ENCODE peak calls at places on chromosomes 16 and 17, in nine cellular contexts. One of them, this sample, is unnamed.

GRCh38 chr16:15811778-15812750 is 44.8 kb downstream of the MYH11 start:
- DNase-seq in H1: no peak
- DNase-seq in A549: peak
- DNase-seq in NB4: peak
- DNase-seq in fibroblast of the aortic adventitia: peak
- DNase-seq in tibial artery: peak
- DNase-seq in astrocyte of the cerebellum: no peak
- DNase-seq in K562: no peak
- DNase-seq in AG04450: peak
- DNase-seq in this sample: no peak

GRCh38 chr16:80615751-80616150 is 75.0 kb downstream of the DYNLRB2 start:
- DNase-seq in NB4: no peak
- DNase-seq in A549: no peak
- DNase-seq in fibroblast of the aortic adventitia: no peak
- DNase-seq in astrocyte of the cerebellum: no peak
- DNase-seq in K562: no peak
- DNase-seq in tibial artery: peak
- DNase-seq in AG04450: no peak
- DNase-seq in H1: peak
- DNase-seq in this sample: no peak

GRCh38 chr17:35612924-35613521 is 25.9 kb downstream of the AP2B1 start:
- DNase-seq in tibial artery: no peak
- DNase-seq in astrocyte of the cerebellum: peak
- DNase-seq in A549: peak
- DNase-seq in NB4: peak
- DNase-seq in H1: peak
- DNase-seq in K562: peak
- DNase-seq in AG04450: no peak
- DNase-seq in fibroblast of the aortic adventitia: peak
- DNase-seq in this sample: peak

GRCh38 chr17:76781056-76781982 is 43.4 kb downstream of the MFSD11 start:
- DNase-seq in astrocyte of the cerebellum: no peak
- DNase-seq in K562: no peak
- DNase-seq in tibial artery: no peak
- DNase-seq in NB4: peak
- DNase-seq in H1: no peak
- DNase-seq in A549: no peak
- DNase-seq in AG04450: no peak
- DNase-seq in fibroblast of the aortic adventitia: no peak
- DNase-seq in this sample: peak

GRCh38 chr16:11992008-11992584 is 15.6 kb downstream of the SNX29 start:
- DNase-seq in A549: no peak
- DNase-seq in fibroblast of the aortic adventitia: no peak
- DNase-seq in astrocyte of the cerebellum: no peak
- DNase-seq in tibial artery: no peak
- DNase-seq in NB4: peak
- DNase-seq in K562: no peak
- DNase-seq in H1: no peak
- DNase-seq in AG04450: no peak
- DNase-seq in this sample: no peak

GRCh38 chr17:34382586-34383224 is 19.7 kb upstream of the CCL1 start:
- DNase-seq in fibroblast of the aortic adventitia: peak
- DNase-seq in astrocyte of the cerebellum: no peak
- DNase-seq in A549: no peak
- DNase-seq in tibial artery: no peak
- DNase-seq in K562: no peak
- DNase-seq in H1: no peak
- DNase-seq in NB4: peak
- DNase-seq in AG04450: no peak
- DNase-seq in this sample: peak

GRCh38 chr17:50048146-50048720 is 7.7 kb upstream of the ITGA3 start:
- DNase-seq in tibial artery: peak
- DNase-seq in astrocyte of the cerebellum: no peak
- DNase-seq in K562: no peak
- DNase-seq in fibroblast of the aortic adventitia: no peak
- DNase-seq in NB4: no peak
- DNase-seq in A549: no peak
- DNase-seq in AG04450: no peak
- DNase-seq in H1: no peak
- DNase-seq in this sample: no peak

GRCh38 chr17:7703584-7704574 is 1.1 kb upstream of the EFNB3 start:
- DNase-seq in AG04450: no peak
- DNase-seq in A549: peak
- DNase-seq in fibroblast of the aortic adventitia: peak
- DNase-seq in NB4: no peak
- DNase-seq in astrocyte of the cerebellum: no peak
- DNase-seq in H1: peak
- DNase-seq in K562: peak
- DNase-seq in tibial artery: no peak
- DNase-seq in this sample: peak

GRCh38 chr17:81354252-81354943 is 40.9 kb upstream of the BAHCC1 start:
- DNase-seq in A549: no peak
- DNase-seq in NB4: peak
- DNase-seq in H1: no peak
- DNase-seq in tibial artery: no peak
- DNase-seq in astrocyte of the cerebellum: no peak
- DNase-seq in AG04450: no peak
- DNase-seq in K562: no peak
- DNase-seq in fibroblast of the aortic adventitia: no peak
- DNase-seq in this sample: no peak

GRCh38 chr16:30700491-30700890 is 1.5 kb downstream of the SRCAP start:
- DNase-seq in tibial artery: no peak
- DNase-seq in K562: peak
- DNase-seq in fibroblast of the aortic adventitia: peak
- DNase-seq in A549: no peak
- DNase-seq in H1: no peak
- DNase-seq in astrocyte of the cerebellum: no peak
- DNase-seq in AG04450: no peak
- DNase-seq in NB4: no peak
- DNase-seq in this sample: no peak

GRCh38 chr16:57606847-57607501 is 21.5 kb upstream of the ADGRG1 start:
- DNase-seq in A549: no peak
- DNase-seq in tibial artery: peak
- DNase-seq in K562: no peak
- DNase-seq in NB4: no peak
- DNase-seq in H1: no peak
- DNase-seq in AG04450: no peak
- DNase-seq in fibroblast of the aortic adventitia: no peak
- DNase-seq in astrocyte of the cerebellum: no peak
- DNase-seq in this sample: no peak

GRCh38 chr17:14301761-14302401 is 1.0 kb downstream of the HS3ST3B1 start:
- DNase-seq in astrocyte of the cerebellum: no peak
- DNase-seq in H1: peak
- DNase-seq in AG04450: no peak
- DNase-seq in NB4: peak
- DNase-seq in K562: no peak
- DNase-seq in A549: peak
- DNase-seq in fibroblast of the aortic adventitia: peak
- DNase-seq in tibial artery: no peak
- DNase-seq in this sample: peak

GRCh38 chr17:14303343-14304221 is 2.7 kb downstream of the HS3ST3B1 start:
- DNase-seq in K562: no peak
- DNase-seq in H1: peak
- DNase-seq in astrocyte of the cerebellum: no peak
- DNase-seq in A549: no peak
- DNase-seq in tibial artery: no peak
- DNase-seq in fibroblast of the aortic adventitia: peak
- DNase-seq in NB4: no peak
- DNase-seq in AG04450: no peak
- DNase-seq in this sample: no peak

GRCh38 chr17:14304222-14304844 is 3.5 kb downstream of the HS3ST3B1 start:
- DNase-seq in NB4: no peak
- DNase-seq in tibial artery: no peak
- DNase-seq in H1: peak
- DNase-seq in fibroblast of the aortic adventitia: peak
- DNase-seq in AG04450: no peak
- DNase-seq in astrocyte of the cerebellum: no peak
- DNase-seq in K562: no peak
- DNase-seq in A549: no peak
- DNase-seq in this sample: no peak

GRCh38 chr17:14301279-14301760 is 439 bp downstream of the HS3ST3B1 start:
- DNase-seq in astrocyte of the cerebellum: no peak
- DNase-seq in tibial artery: no peak
- DNase-seq in K562: peak
- DNase-seq in NB4: no peak
- DNase-seq in H1: no peak
- DNase-seq in AG04450: no peak
- DNase-seq in fibroblast of the aortic adventitia: no peak
- DNase-seq in A549: no peak
- DNase-seq in this sample: no peak

GRCh38 chr17:14302421-14303099 is 1.7 kb downstream of the HS3ST3B1 start:
- DNase-seq in fibroblast of the aortic adventitia: peak
- DNase-seq in NB4: peak
- DNase-seq in K562: peak
- DNase-seq in astrocyte of the cerebellum: peak
- DNase-seq in A549: peak
- DNase-seq in AG04450: peak
- DNase-seq in tibial artery: peak
- DNase-seq in H1: peak
- DNase-seq in this sample: peak
- TF ChIP-seq CTCF in fibroblast of the aortic adventitia: peak
- TF ChIP-seq CTCF in NB4: peak
- TF ChIP-seq CTCF in K562: peak
- TF ChIP-seq CTCF in astrocyte of the cerebellum: peak
- TF ChIP-seq CTCF in A549: peak
- TF ChIP-seq CTCF in AG04450: peak
- TF ChIP-seq CTCF in tibial artery: peak
- TF ChIP-seq CTCF in H1: peak
- TF ChIP-seq CTCF in this sample: peak

GRCh38 chr17:32446949-32447348 is 2.6 kb downstream of the PSMD11 start:
- DNase-seq in AG04450: no peak
- DNase-seq in NB4: no peak
- DNase-seq in astrocyte of the cerebellum: no peak
- DNase-seq in H1: no peak
- DNase-seq in K562: no peak
- DNase-seq in tibial artery: no peak
- DNase-seq in A549: no peak
- DNase-seq in fibroblast of the aortic adventitia: no peak
- DNase-seq in this sample: no peak
- H3K4me3 ChIP-seq in AG04450: no peak
- H3K4me3 ChIP-seq in NB4: peak
- H3K4me3 ChIP-seq in astrocyte of the cerebellum: no peak
- H3K4me3 ChIP-seq in H1: no peak
- H3K4me3 ChIP-seq in K562: no peak
- H3K4me3 ChIP-seq in tibial artery: no peak
- H3K4me3 ChIP-seq in A549: no peak
- H3K4me3 ChIP-seq in fibroblast of the aortic adventitia: no peak
- H3K4me3 ChIP-seq in this sample: no peak

GRCh38 chr17:68738044-68738443 is 136.9 kb upstream of the FAM20A start:
- DNase-seq in NB4: no peak
- DNase-seq in H1: no peak
- DNase-seq in K562: no peak
- DNase-seq in tibial artery: no peak
- DNase-seq in AG04450: no peak
- DNase-seq in astrocyte of the cerebellum: no peak
- DNase-seq in fibroblast of the aortic adventitia: peak
- DNase-seq in A549: no peak
- DNase-seq in this sample: no peak

GRCh38 chr17:68734911-68735310 is 133.7 kb upstream of the FAM20A start:
- DNase-seq in tibial artery: no peak
- DNase-seq in fibroblast of the aortic adventitia: no peak
- DNase-seq in AG04450: no peak
- DNase-seq in H1: no peak
- DNase-seq in A549: no peak
- DNase-seq in K562: no peak
- DNase-seq in NB4: no peak
- DNase-seq in astrocyte of the cerebellum: no peak
- DNase-seq in this sample: no peak

DNA sequence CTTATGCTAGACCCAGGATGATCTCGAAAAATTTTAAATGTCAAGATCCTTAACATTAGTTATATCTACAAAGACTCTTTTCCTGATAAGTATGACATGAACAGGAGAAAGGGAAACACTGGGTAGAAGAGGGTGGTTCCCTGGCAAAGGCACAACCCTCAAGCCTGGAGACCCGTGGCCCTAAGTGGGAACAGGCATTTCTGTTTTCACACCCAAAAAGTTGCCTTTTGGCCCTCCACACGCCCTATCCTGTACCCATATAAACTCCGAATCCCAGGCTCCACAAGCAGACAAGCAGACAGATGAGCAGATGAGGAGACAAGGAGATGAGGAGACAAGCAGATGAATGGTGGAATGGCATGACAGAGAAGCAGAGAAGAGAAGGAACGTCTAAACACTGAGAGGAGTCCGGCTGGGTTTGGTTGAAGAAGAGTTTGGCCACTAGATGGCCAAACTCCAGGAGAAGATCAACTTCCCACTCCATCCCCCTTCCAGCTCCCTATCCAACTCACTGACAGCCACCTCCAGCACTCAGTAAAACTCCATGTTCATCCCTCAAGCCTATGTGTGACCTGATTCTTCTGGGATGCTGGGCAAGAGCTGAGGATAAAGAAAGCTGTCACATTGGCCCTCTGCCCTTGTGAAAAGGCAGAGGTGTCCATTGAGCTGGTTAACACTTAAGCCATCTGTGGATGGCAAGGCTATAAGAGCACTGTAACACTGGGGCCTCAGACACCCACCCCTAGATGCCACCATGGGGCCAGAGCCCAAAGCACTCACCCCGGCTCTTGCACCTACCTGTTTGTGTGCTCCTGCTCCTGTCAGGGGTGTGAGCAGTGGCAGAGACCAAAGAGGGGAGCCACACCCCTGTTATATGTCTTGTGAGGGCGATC is 139.6 kb upstream of the FAM20A start:
- DNase-seq in A549: peak
- DNase-seq in K562: no peak
- DNase-seq in astrocyte of the cerebellum: no peak
- DNase-seq in NB4: peak
- DNase-seq in H1: no peak
- DNase-seq in AG04450: no peak
- DNase-seq in fibroblast of the aortic adventitia: no peak
- DNase-seq in tibial artery: no peak
- DNase-seq in this sample: no peak
- TF ChIP-seq CTCF in A549: peak
- TF ChIP-seq CTCF in K562: peak
- TF ChIP-seq CTCF in astrocyte of the cerebellum: no peak
- TF ChIP-seq CTCF in NB4: peak
- TF ChIP-seq CTCF in H1: no peak
- TF ChIP-seq CTCF in AG04450: no peak
- TF ChIP-seq CTCF in fibroblast of the aortic adventitia: no peak
- TF ChIP-seq CTCF in tibial artery: no peak
- TF ChIP-seq CTCF in this sample: peak

DNA sequence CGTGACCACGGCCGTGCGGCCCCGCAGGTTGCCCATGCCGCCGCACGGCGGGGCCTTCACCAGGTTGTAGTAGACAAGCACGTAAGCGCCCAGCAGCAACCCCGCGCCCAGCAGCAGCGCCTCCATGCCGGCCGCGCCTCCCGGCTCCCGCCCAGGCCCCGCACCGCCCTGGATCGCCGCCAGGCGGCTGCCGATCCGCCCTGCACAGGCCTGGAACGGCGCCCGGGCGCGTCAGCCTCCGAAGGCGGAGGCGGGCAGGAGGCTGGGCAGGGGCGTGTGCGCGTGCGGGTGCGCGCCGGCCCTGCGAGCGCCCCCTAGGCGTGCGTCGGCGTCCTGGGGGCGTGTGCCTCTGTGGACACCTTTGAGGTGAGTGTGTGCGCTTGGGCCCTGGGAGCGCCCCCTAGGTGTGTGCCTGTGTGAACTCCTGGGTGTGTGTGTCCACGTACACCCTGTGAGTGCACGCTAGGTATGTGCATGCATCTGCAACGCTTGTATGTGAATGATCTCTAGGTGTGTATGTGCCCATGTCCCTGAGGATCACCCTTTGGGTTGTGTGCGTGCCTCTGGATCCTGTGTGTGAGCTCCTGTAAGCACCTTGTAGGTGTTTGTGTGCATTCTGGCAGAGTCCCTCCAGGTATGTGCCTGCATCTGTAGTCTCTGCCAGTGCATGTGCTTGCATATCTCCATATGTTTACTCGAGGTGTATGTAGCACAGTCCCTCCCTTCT is at the start of gene DHRS13:
- DNase-seq in tibial artery: peak
- DNase-seq in K562: peak
- DNase-seq in astrocyte of the cerebellum: peak
- DNase-seq in AG04450: peak
- DNase-seq in A549: peak
- DNase-seq in NB4: peak
- DNase-seq in H1: peak
- DNase-seq in fibroblast of the aortic adventitia: peak
- DNase-seq in this sample: peak
- H3K4me3 ChIP-seq in tibial artery: peak
- H3K4me3 ChIP-seq in K562: peak
- H3K4me3 ChIP-seq in astrocyte of the cerebellum: peak
- H3K4me3 ChIP-seq in AG04450: peak
- H3K4me3 ChIP-seq in A549: peak
- H3K4me3 ChIP-seq in NB4: peak
- H3K4me3 ChIP-seq in H1: peak
- H3K4me3 ChIP-seq in fibroblast of the aortic adventitia: peak
- H3K4me3 ChIP-seq in this sample: peak

This sample was measured in GM12865.